ENCODE peak calls at places on chromosomes 1 and 21, in nine cellular contexts. Y is C1 segment of cervical spinal cord, R is ACHN, W is heart right ventricle, M is fibroblast of pulmonary artery, P is NCI-H1092, Q is AG04449, D is NCI-H1105, C is COLO829. T is an unnamed sample.

GRCh38 chr1:3250624-3251023 is 181.6 kb downstream of the PRDM16 start:
- DNase-seq in Y (no peak), R (no peak), W (no peak), M (no peak), P (no peak), Q (no peak), D (no peak), C (no peak), T (no peak)

GRCh38 chr1:63913533-63913932 is 139.7 kb downstream of the ROR1 start:
- DNase-seq in Y (no peak), R (no peak), W (no peak), M (no peak), P (no peak), Q (no peak), D (no peak), C (no peak), T (no peak)

GRCh38 chr1:43549921-43550597 is 19.4 kb downstream of the PTPRF start:
- DNase-seq in Y (no peak), R (no peak), W (peak; percentile 43), M (no peak), P (peak; percentile 22), Q (no peak), D (peak; percentile 94), C (no peak), T (no peak)

GRCh38 chr1:199243423-199244061 is 604.7 kb downstream of the PTPRC start:
- DNase-seq in Y (peak; percentile 27), R (peak; percentile 75), W (peak; percentile 50), M (peak; percentile 57), P (no peak), Q (no peak), D (no peak), C (peak; percentile 58), T (no peak)

GRCh38 chr1:96236156-96236739 is 485.3 kb upstream of the PTBP2 start:
- DNase-seq in Y (no peak), R (peak; percentile 50), W (no peak), M (peak; percentile 87), P (peak; percentile 41), Q (peak; percentile 28), D (peak; percentile 29), C (peak; percentile 11), T (peak; percentile 54)

GRCh38 chr1:205301220-205301821 is 20.2 kb downstream of the NUAK2 start:
- DNase-seq in Y (peak; percentile 11), R (peak; percentile 99), W (no peak), M (peak; percentile 98), P (no peak), Q (peak; percentile 92), D (peak; percentile 75), C (peak; percentile 42), T (peak; percentile 79)

GRCh38 chr1:201420608-201421002 is 925 bp downstream of the TNNI1 start:
- DNase-seq in Y (no peak), R (no peak), W (no peak), M (no peak), P (no peak), Q (no peak), D (no peak), C (no peak), T (no peak)

GRCh38 chr21:17793271-17793670 is 25.9 kb downstream of the C21orf91 start:
- DNase-seq in Y (no peak), R (no peak), W (no peak), M (no peak), P (no peak), Q (no peak), D (no peak), C (no peak), T (no peak)

GRCh38 chr1:115530407-115530806 is 111.4 kb upstream of the VANGL1 start:
- DNase-seq in Y (no peak), R (peak; percentile 35), W (no peak), M (peak; percentile 35), P (no peak), Q (no peak), D (no peak), C (no peak), T (peak; percentile 39)

GRCh38 chr1:229266832-229267500 is 3.9 kb upstream of the RAB4A start:
- DNase-seq in Y (no peak), R (no peak), W (no peak), M (no peak), P (no peak), Q (no peak), D (no peak), C (no peak), T (no peak)

GRCh38 chr1:161198877-161199431 is at the start of gene ADAMTS4:
- DNase-seq in Y (peak; percentile 80), R (no peak), W (peak; percentile 62), M (peak; percentile 94), P (no peak), Q (peak; percentile 68), D (no peak), C (no peak), T (no peak)

GRCh38 chr1:10663668-10664035 is 132.8 kb downstream of the CASZ1 start:
- DNase-seq in Y (peak; percentile 33), R (no peak), W (peak; percentile 72), M (peak; percentile 17), P (no peak), Q (no peak), D (no peak), C (no peak), T (no peak)

GRCh38 chr1:229753764-229754553 is 127.9 kb downstream of the URB2 start:
- DNase-seq in Y (no peak), R (no peak), W (no peak), M (no peak), P (no peak), Q (no peak), D (no peak), C (no peak), T (no peak)

GRCh38 chr1:30465096-30465495 is 258.3 kb downstream of the MATN1 start:
- DNase-seq in Y (no peak), R (no peak), W (no peak), M (no peak), P (no peak), Q (no peak), D (no peak), C (no peak), T (no peak)

T was measured in smooth muscle cell of the brain vasculature.